ENCODE peak calls at places on chromosomes 13 and 19, in six cellular contexts. T is stimulated activated naive B cell treated with anti-CD40 and anti-IgM and Interleukin-4, amounts not matched to agents 10 μg/mL and 1 μg/mL and 100 μg/mL, for 72 hours; P is nucleus accumbens; R is HS-27A; H is uterus; G is AG08395. K is an unnamed sample.

GRCh38 chr19:30555788-30556110 is 183.6 kb downstream of the ZNF536 start:
- DNase-seq in T (no peak), P (no peak), R (no peak), H (no peak), G (no peak), K (no peak)

GRCh38 chr19:40519352-40520322 is 52.8 kb downstream of the SPTBN4 start:
- DNase-seq in T (no peak), P (no peak), R (no peak), H (no peak), G (peak), K (no peak)

GRCh38 chr19:58356971-58357797 is 3.9 kb upstream of the A1BG start:
- DNase-seq in T (no peak), P (no peak), R (no peak), H (no peak), G (no peak), K (no peak)

GRCh38 chr13:43031881-43032280 is 8.5 kb downstream of the DNAJC15 start:
- DNase-seq in T (no peak), P (no peak), R (no peak), H (no peak), G (no peak), K (no peak)

GRCh38 chr13:90393408-90393807 is 954.1 kb upstream of the MIR17HG start:
- DNase-seq in T (no peak), P (no peak), R (no peak), H (no peak), G (no peak), K (no peak)

GRCh38 chr19:7191946-7192691 is 102.1 kb downstream of the INSR start:
- DNase-seq in T (no peak), P (no peak), R (no peak), H (no peak), G (peak), K (no peak)

GRCh38 chr13:110882972-110883371 is 31.9 kb downstream of the ANKRD10 start:
- DNase-seq in T (no peak), P (no peak), R (no peak), H (no peak), G (peak), K (no peak)

GRCh38 chr19:10001899-10002298 is 8.4 kb downstream of the COL5A3 start:
- DNase-seq in T (no peak), P (no peak), R (no peak), H (no peak), G (no peak), K (no peak)

GRCh38 chr19:18840288-18841260 is 8.8 kb downstream of the UPF1 start:
- DNase-seq in T (no peak), P (no peak), R (no peak), H (no peak), G (no peak), K (no peak)

GRCh38 chr13:24165746-24166145 is 5.2 kb downstream of the SPATA13 start:
- DNase-seq in T (no peak), P (no peak), R (no peak), H (no peak), G (peak), K (no peak)

GRCh38 chr13:23159587-23160240 is 21.1 kb upstream of the SGCG start:
- DNase-seq in T (no peak), P (no peak), R (no peak), H (no peak), G (peak), K (no peak)

GRCh38 chr19:17779281-17779930 is 15.5 kb upstream of the B3GNT3 start:
- DNase-seq in T (no peak), P (peak), R (no peak), H (no peak), G (peak), K (no peak)

GRCh38 chr13:30486230-30487074 is 20.7 kb upstream of the HMGB1 start:
- DNase-seq in T (no peak), P (no peak), R (no peak), H (no peak), G (no peak), K (no peak)

GRCh38 chr19:50750010-50750409 is 20.3 kb upstream of the GPR32 start:
- DNase-seq in T (no peak), P (no peak), R (no peak), H (no peak), G (no peak), K (no peak)

GRCh38 chr13:111187879-111188643 is 73.0 kb downstream of the ARHGEF7 start:
- DNase-seq in T (peak), P (no peak), R (no peak), H (no peak), G (no peak), K (no peak)

GRCh38 chr13:97142452-97142851 is 79.7 kb upstream of the MBNL2 start:
- DNase-seq in T (no peak), P (no peak), R (no peak), H (no peak), G (peak), K (no peak)

GRCh38 chr19:52270266-52270885 is 989 bp downstream of the ZNF766 start:
- DNase-seq in T (no peak), P (no peak), R (no peak), H (no peak), G (peak), K (no peak)

GRCh38 chr13:97194473-97194872 is 27.7 kb upstream of the MBNL2 start:
- DNase-seq in T (no peak), P (no peak), R (peak), H (no peak), G (no peak), K (no peak)

GRCh38 chr19:56341948-56342347 is 27.3 kb upstream of the ZSCAN5A start:
- DNase-seq in T (no peak), P (no peak), R (no peak), H (no peak), G (no peak), K (no peak)

GRCh38 chr19:22814124-22814523 is 18.0 kb upstream of the ZNF723 start:
- DNase-seq in T (no peak), P (no peak), R (no peak), H (no peak), G (no peak), K (no peak)

GRCh38 chr19:18700501-18701249 is 17.2 kb downstream of the CRTC1 start:
- DNase-seq in T (peak), P (no peak), R (no peak), H (peak), G (peak), K (peak)

GRCh38 chr19:48644839-48645651 is 942 bp downstream of the CA11 start:
- DNase-seq in T (peak), P (peak), R (no peak), H (peak), G (peak), K (peak)

GRCh38 chr13:35743165-35743564 is 266.7 kb upstream of the MAB21L1 start:
- DNase-seq in T (no peak), P (no peak), R (no peak), H (no peak), G (no peak), K (no peak)

GRCh38 chr13:78193853-78194252 is 275.2 kb upstream of the EDNRB start:
- DNase-seq in T (no peak), P (no peak), R (no peak), H (no peak), G (no peak), K (no peak)